ENCODE peak calls at places on chromosomes 5 and 9, in four cellular contexts. C is cardiac fibroblast, N is dorsolateral prefrontal cortex, U is foreskin fibroblast. O is an unnamed sample.

GRCh38 chr9:15155826-15156225 is 151.2 kb downstream of the TTC39B start:
- DNase-seq in C (peak; percentile 69), N (no peak), U (no peak), O (no peak)

GRCh38 chr5:135233477-135233876 is 165.6 kb downstream of the MACROH2A1 start:
- DNase-seq in C (no peak), N (no peak), U (no peak), O (no peak)

GRCh38 chr9:121694001-121694400 is 42.6 kb downstream of the DAB2IP start:
- DNase-seq in C (no peak), N (no peak), U (no peak), O (no peak)

GRCh38 chr5:33313150-33313549 is 127.6 kb upstream of the TARS1 start:
- DNase-seq in C (peak; percentile 100), N (no peak), U (peak; percentile 96), O (no peak)

GRCh38 chr9:121811140-121811539 is 159.7 kb downstream of the DAB2IP start:
- DNase-seq in C (no peak), N (no peak), U (no peak), O (no peak)

GRCh38 chr9:26754494-26755188 is 138.0 kb downstream of the CAAP1 start:
- DNase-seq in C (no peak), N (no peak), U (no peak), O (no peak)

GRCh38 chr5:83368835-83369234 is 102.7 kb upstream of the VCAN start:
- DNase-seq in C (peak; percentile 21), N (no peak), U (no peak), O (no peak)

GRCh38 chr5:73625314-73625904 is 587 bp upstream of the ARHGEF28 start:
- DNase-seq in C (peak; percentile 43), N (no peak), U (peak; percentile 31), O (no peak)

GRCh38 chr5:115831163-115831768 is 10.1 kb downstream of the ATG12 start:
- DNase-seq in C (peak; percentile 65), N (no peak), U (no peak), O (peak; percentile 39)

GRCh38 chr5:129973716-129974426 is 69.6 kb downstream of the CHSY3 start:
- DNase-seq in C (peak; percentile 32), N (no peak), U (peak; percentile 65), O (no peak)

GRCh38 chr5:143068712-143069111 is 298.5 kb downstream of the ARHGAP26 start:
- DNase-seq in C (no peak), N (no peak), U (no peak), O (no peak)

GRCh38 chr9:136219276-136219675 is 14.3 kb upstream of the LHX3 start:
- DNase-seq in C (no peak), N (no peak), U (no peak), O (no peak)

GRCh38 chr9:13665418-13666066 is 386.1 kb upstream of the MPDZ start:
- DNase-seq in C (peak; percentile 59), N (no peak), U (no peak), O (no peak)

GRCh38 chr9:137371521-137371941 is 51.4 kb downstream of the EXD3 start:
- DNase-seq in C (no peak), N (no peak), U (no peak), O (no peak)

GRCh38 chr5:55657443-55657842 is 54.7 kb downstream of the SLC38A9 start:
- DNase-seq in C (no peak), N (no peak), U (no peak), O (no peak)

GRCh38 chr5:116528519-116529234 is 45.9 kb downstream of the SEMA6A start:
- DNase-seq in C (no peak), N (no peak), U (no peak), O (no peak)

GRCh38 chr5:177306674-177307543 is 3.3 kb downstream of the PRELID1 start:
- DNase-seq in C (peak; percentile 53), N (no peak), U (no peak), O (no peak)

GRCh38 chr5:100505984-100506670 is 29.0 kb upstream of the FAM174A start:
- DNase-seq in C (peak; percentile 95), N (no peak), U (peak; percentile 39), O (no peak)

GRCh38 chr5:655406-655805 is 37.7 kb downstream of the TPPP start:
- DNase-seq in C (no peak), N (no peak), U (no peak), O (no peak)

GRCh38 chr9:117035546-117035945 is 348.4 kb downstream of the TRIM32 start:
- DNase-seq in C (no peak), N (no peak), U (no peak), O (no peak)

GRCh38 chr5:68114641-68115040 is 100.9 kb upstream of the PIK3R1 start:
- DNase-seq in C (peak; percentile 92), N (no peak), U (peak; percentile 81), O (no peak)

GRCh38 chr9:966936-967335 is 9.5 kb upstream of the DMRT3 start:
- DNase-seq in C (no peak), N (no peak), U (no peak), O (no peak)

GRCh38 chr9:108552459-108553040 is 303.2 kb downstream of the ACTL7B start:
- DNase-seq in C (peak; percentile 19), N (no peak), U (no peak), O (no peak)

GRCh38 chr5:168822745-168823281 is 243.6 kb upstream of the PANK3 start:
- DNase-seq in C (peak; percentile 88), N (no peak), U (peak; percentile 17), O (peak; percentile 9)

GRCh38 chr5:16787278-16787677 is 148.8 kb downstream of the MYO10 start:
- DNase-seq in C (no peak), N (no peak), U (no peak), O (no peak)

GRCh38 chr9:14030350-14030823 is 283.6 kb downstream of the NFIB start:
- DNase-seq in C (peak; percentile 75), N (no peak), U (peak; percentile 67), O (no peak)

GRCh38 chr9:36862206-36863145 is 171.6 kb downstream of the PAX5 start:
- DNase-seq in C (peak; percentile 50), N (peak; percentile 71), U (peak; percentile 24), O (peak; percentile 15)

GRCh38 chr5:9653061-9653460 is 22.9 kb upstream of the TAS2R1 start:
- DNase-seq in C (no peak), N (no peak), U (no peak), O (no peak)

GRCh38 chr9:105401651-105402050 is 46.2 kb upstream of the FSD1L start:
- DNase-seq in C (peak; percentile 54), N (no peak), U (peak; percentile 37), O (no peak)

GRCh38 chr5:40781843-40782409 is 16.2 kb downstream of the PRKAA1 start:
- DNase-seq in C (peak; percentile 66), N (no peak), U (peak; percentile 51), O (no peak)

GRCh38 chr5:141529002-141529401 is 40.1 kb downstream of the PCDHGC5 start:
- DNase-seq in C (peak; percentile 56), N (no peak), U (peak; percentile 75), O (no peak)

GRCh38 chr5:165673499-165673898 is 2168.1 kb downstream of the MAT2B start:
- DNase-seq in C (no peak), N (no peak), U (no peak), O (no peak)

GRCh38 chr9:79809931-79810330 is 238.2 kb downstream of the TLE4 start:
- DNase-seq in C (peak; percentile 78), N (no peak), U (peak; percentile 62), O (no peak)

GRCh38 chr5:32810812-32811211 is 99.7 kb downstream of the NPR3 start:
- DNase-seq in C (peak; percentile 96), N (no peak), U (peak; percentile 74), O (no peak)

GRCh38 chr5:177473461-177473991 is at the start of gene DBN1:
- DNase-seq in C (peak; percentile 48), N (no peak), U (no peak), O (peak; percentile 54)

GRCh38 chr9:91847576-91847975 is 102.5 kb downstream of the ROR2 start:
- DNase-seq in C (no peak), N (peak; percentile 45), U (peak; percentile 28), O (peak; percentile 33)

GRCh38 chr5:68225188-68225910 is 9.8 kb downstream of the PIK3R1 start:
- DNase-seq in C (peak; percentile 98), N (no peak), U (peak; percentile 90), O (no peak)

GRCh38 chr5:133519191-133519590 is 93.2 kb downstream of the FSTL4 start:
- DNase-seq in C (no peak), N (no peak), U (no peak), O (no peak)

GRCh38 chr5:157561105-157561504 is 14.5 kb downstream of the ADAM19 start:
- DNase-seq in C (no peak), N (no peak), U (no peak), O (no peak)

GRCh38 chr5:157563373-157564148 is 12.0 kb downstream of the ADAM19 start:
- DNase-seq in C (peak; percentile 83), N (no peak), U (no peak), O (no peak)

GRCh38 chr5:157562111-157562581 is 13.4 kb downstream of the ADAM19 start:
- DNase-seq in C (peak; percentile 70), N (no peak), U (no peak), O (no peak)

GRCh38 chr5:157566902-157567489 is 8.6 kb downstream of the ADAM19 start:
- DNase-seq in C (no peak), N (no peak), U (no peak), O (no peak)

DNA sequence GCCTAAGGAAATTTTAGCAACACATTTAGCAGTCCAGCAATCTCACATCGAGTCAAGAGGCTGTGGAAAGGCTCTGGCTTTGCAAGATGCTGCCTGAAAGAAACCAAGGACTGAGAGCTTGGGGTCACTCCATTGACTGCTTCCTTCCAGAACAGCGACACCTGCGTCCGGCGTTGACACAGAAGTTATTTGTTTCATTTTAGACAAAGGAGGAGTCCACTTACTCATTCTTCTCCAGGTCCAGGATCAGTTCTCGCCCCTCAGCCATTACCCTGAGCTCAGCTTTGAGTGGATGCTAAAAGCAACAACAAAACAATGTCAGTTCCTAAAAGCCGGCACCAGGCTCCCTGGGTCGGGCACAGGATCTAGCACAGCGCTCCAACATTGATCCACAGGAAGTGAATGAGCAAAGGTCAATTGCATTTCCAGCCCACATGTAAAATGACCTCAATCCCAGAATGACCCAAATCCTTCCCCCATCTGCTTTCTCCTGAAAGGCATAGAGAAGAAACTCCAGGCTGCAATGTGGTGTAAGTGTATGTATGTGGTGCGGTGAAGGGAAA is 11.3 kb downstream of the ADAM19 start:
- DNase-seq in C (no peak), N (no peak), U (no peak), O (no peak)
- TF ChIP-seq CTCF in C (no peak), N (peak; percentile 37), U (no peak), O (no peak)

GRCh38 chr5:172795401-172795977 is 24.5 kb upstream of the DUSP1 start:
- DNase-seq in C (peak; percentile 100), N (no peak), U (peak; percentile 100), O (no peak)
- TF ChIP-seq CTCF in C (peak; percentile 23), N (no peak), U (no peak), O (no peak)

GRCh38 chr5:139273322-139273571 is 20.3 kb upstream of the MATR3 start:
- DNase-seq in C (no peak), N (no peak), U (no peak), O (no peak)

GRCh38 chr5:139271201-139272027 is 22.1 kb upstream of the MATR3 start:
- DNase-seq in C (peak; percentile 93), N (no peak), U (peak; percentile 75), O (no peak)

GRCh38 chr5:139275536-139276297 is 17.8 kb upstream of the MATR3 start:
- DNase-seq in C (no peak), N (no peak), U (no peak), O (peak; percentile 41)

GRCh38 chr5:139272471-139273321 is 20.8 kb upstream of the MATR3 start:
- DNase-seq in C (no peak), N (no peak), U (peak; percentile 57), O (peak; percentile 67)

GRCh38 chr5:139273572-139274264 is 19.8 kb upstream of the MATR3 start:
- DNase-seq in C (peak; percentile 90), N (peak; percentile 72), U (peak; percentile 92), O (peak; percentile 90)
- TF ChIP-seq CTCF in C (peak; percentile 25), N (peak; percentile 40), U (no peak), O (no peak)

GRCh38 chr5:170747851-170748250 is 35.7 kb upstream of the GABRP start:
- DNase-seq in C (peak; percentile 16), N (no peak), U (no peak), O (no peak)
- TF ChIP-seq CTCF in C (peak; percentile 42), N (no peak), U (peak; percentile 48), O (no peak)